ENCODE peak calls at places on chromosomes 5 and 9, in four cellular contexts. One of them, this sample, is unnamed.

GRCh38 chr5:133205204-133205603 is 153.4 kb downstream of the HSPA4 start:
- DNase-seq in suprapubic skin: no peak
- DNase-seq in PC-3: no peak
- DNase-seq in uterus: no peak
- DNase-seq in this sample: no peak

GRCh38 chr9:119160559-119160958 is 208.7 kb downstream of the BRINP1 start:
- DNase-seq in suprapubic skin: no peak
- DNase-seq in PC-3: no peak
- DNase-seq in uterus: no peak
- DNase-seq in this sample: no peak

GRCh38 chr5:80960531-80961375 is 590 bp downstream of the RASGRF2 start:
- DNase-seq in suprapubic skin: no peak
- DNase-seq in PC-3: no peak
- DNase-seq in uterus: no peak
- DNase-seq in this sample: peak; percentile 47

GRCh38 chr5:60207031-60207430 is 313.5 kb upstream of the PDE4D start:
- DNase-seq in suprapubic skin: no peak
- DNase-seq in PC-3: no peak
- DNase-seq in uterus: no peak
- DNase-seq in this sample: no peak

GRCh38 chr5:39427225-39427624 is 2.4 kb upstream of the DAB2 start:
- DNase-seq in suprapubic skin: no peak
- DNase-seq in PC-3: no peak
- DNase-seq in uterus: no peak
- DNase-seq in this sample: no peak

GRCh38 chr5:45454114-45454513 is 242.1 kb downstream of the HCN1 start:
- DNase-seq in suprapubic skin: no peak
- DNase-seq in PC-3: peak; percentile 61
- DNase-seq in uterus: no peak
- DNase-seq in this sample: no peak

GRCh38 chr5:166961028-166961427 is 1330.4 kb upstream of the WWC1 start:
- DNase-seq in suprapubic skin: no peak
- DNase-seq in PC-3: peak; percentile 41
- DNase-seq in uterus: no peak
- DNase-seq in this sample: no peak

GRCh38 chr9:123369296-123369695 is 13.3 kb downstream of the CRB2 start:
- DNase-seq in suprapubic skin: no peak
- DNase-seq in PC-3: no peak
- DNase-seq in uterus: no peak
- DNase-seq in this sample: no peak

GRCh38 chr9:83060557-83060956 is 2.4 kb downstream of the RASEF start:
- DNase-seq in suprapubic skin: no peak
- DNase-seq in PC-3: peak; percentile 32
- DNase-seq in uterus: no peak
- DNase-seq in this sample: no peak

GRCh38 chr9:87620727-87621322 is 105.1 kb upstream of the CTSL start:
- DNase-seq in suprapubic skin: no peak
- DNase-seq in PC-3: no peak
- DNase-seq in uterus: no peak
- DNase-seq in this sample: no peak

GRCh38 chr9:89179920-89180667 is 1.5 kb upstream of the SHC3 start:
- DNase-seq in suprapubic skin: peak; percentile 93
- DNase-seq in PC-3: peak; percentile 93
- DNase-seq in uterus: peak; percentile 89
- DNase-seq in this sample: peak; percentile 91

GRCh38 chr5:135364416-135365262 is 34.4 kb downstream of the MACROH2A1 start:
- DNase-seq in suprapubic skin: no peak
- DNase-seq in PC-3: peak; percentile 21
- DNase-seq in uterus: no peak
- DNase-seq in this sample: peak; percentile 74

GRCh38 chr9:86168256-86168655 is 68.9 kb upstream of the GOLM1 start:
- DNase-seq in suprapubic skin: no peak
- DNase-seq in PC-3: no peak
- DNase-seq in uterus: no peak
- DNase-seq in this sample: no peak

GRCh38 chr9:27377147-27377807 is 80.3 kb upstream of the EQTN start:
- DNase-seq in suprapubic skin: no peak
- DNase-seq in PC-3: peak; percentile 38
- DNase-seq in uterus: no peak
- DNase-seq in this sample: no peak

GRCh38 chr9:136017813-136018190 is 56.6 kb upstream of the UBAC1 start:
- DNase-seq in suprapubic skin: no peak
- DNase-seq in PC-3: no peak
- DNase-seq in uterus: no peak
- DNase-seq in this sample: no peak

GRCh38 chr5:162573758-162574157 is 506.2 kb downstream of the GABRG2 start:
- DNase-seq in suprapubic skin: no peak
- DNase-seq in PC-3: no peak
- DNase-seq in uterus: no peak
- DNase-seq in this sample: no peak

GRCh38 chr5:157088342-157088990 is 20.4 kb downstream of the HAVCR2 start:
- DNase-seq in suprapubic skin: no peak
- DNase-seq in PC-3: no peak
- DNase-seq in uterus: no peak
- DNase-seq in this sample: no peak

GRCh38 chr5:157086751-157087359 is 22.0 kb downstream of the HAVCR2 start:
- DNase-seq in suprapubic skin: no peak
- DNase-seq in PC-3: no peak
- DNase-seq in uterus: no peak
- DNase-seq in this sample: no peak

GRCh38 chr5:157080291-157080690 is 21.4 kb upstream of the HAVCR1 start:
- DNase-seq in suprapubic skin: no peak
- DNase-seq in PC-3: no peak
- DNase-seq in uterus: no peak
- DNase-seq in this sample: no peak

GRCh38 chr5:157085930-157086329 is 22.9 kb downstream of the HAVCR2 start:
- DNase-seq in suprapubic skin: no peak
- DNase-seq in PC-3: no peak
- DNase-seq in uterus: no peak
- DNase-seq in this sample: no peak
- H3K4me1 ChIP-seq in suprapubic skin: no peaks in the 10 kb centered on the region
- H3K4me1 ChIP-seq in PC-3: no peaks in the 10 kb centered on the region
- H3K4me1 ChIP-seq in uterus: no peaks in the 10 kb centered on the region
- H3K4me1 ChIP-seq in this sample: no peaks in the 10 kb centered on the region

GRCh38 chr9:115132648-115133047 is 14.7 kb upstream of the TNC start:
- DNase-seq in suprapubic skin: no peak
- DNase-seq in PC-3: no peak
- DNase-seq in uterus: no peak
- DNase-seq in this sample: no peak
- H3K4me3 ChIP-seq in suprapubic skin: no peak overlapping the region
- H3K4me3 ChIP-seq in PC-3: no peak overlapping the region
- H3K4me3 ChIP-seq in uterus: no peak overlapping the region
- H3K4me3 ChIP-seq in this sample: no peak overlapping the region

GRCh38 chr9:137739371-137739915 is 120.6 kb downstream of the EHMT1 start:
- DNase-seq in suprapubic skin: no peak
- DNase-seq in PC-3: no peak
- DNase-seq in uterus: no peak
- DNase-seq in this sample: no peak
- H3K4me1 ChIP-seq in suprapubic skin: peaks cover 7% of the 10 kb centered on the region
- H3K4me1 ChIP-seq in PC-3: no peaks in the 10 kb centered on the region
- H3K4me1 ChIP-seq in uterus: peaks cover 5% of the 10 kb centered on the region
- H3K4me1 ChIP-seq in this sample: no peaks in the 10 kb centered on the region

GRCh38 chr5:55994502-55994997 is at the start of gene IL6ST:
- DNase-seq in suprapubic skin: peak; percentile 89
- DNase-seq in PC-3: peak; percentile 49
- DNase-seq in uterus: no peak
- DNase-seq in this sample: peak; percentile 69
- H3K4me3 ChIP-seq in suprapubic skin: peak within 1 kb of the TSS; percentile 98
- H3K4me3 ChIP-seq in PC-3: peak within 1 kb of the TSS; percentile 98
- H3K4me3 ChIP-seq in uterus: peak within 1 kb of the TSS; percentile 80
- H3K4me3 ChIP-seq in this sample: peak within 1 kb of the TSS; percentile 85

DNA sequence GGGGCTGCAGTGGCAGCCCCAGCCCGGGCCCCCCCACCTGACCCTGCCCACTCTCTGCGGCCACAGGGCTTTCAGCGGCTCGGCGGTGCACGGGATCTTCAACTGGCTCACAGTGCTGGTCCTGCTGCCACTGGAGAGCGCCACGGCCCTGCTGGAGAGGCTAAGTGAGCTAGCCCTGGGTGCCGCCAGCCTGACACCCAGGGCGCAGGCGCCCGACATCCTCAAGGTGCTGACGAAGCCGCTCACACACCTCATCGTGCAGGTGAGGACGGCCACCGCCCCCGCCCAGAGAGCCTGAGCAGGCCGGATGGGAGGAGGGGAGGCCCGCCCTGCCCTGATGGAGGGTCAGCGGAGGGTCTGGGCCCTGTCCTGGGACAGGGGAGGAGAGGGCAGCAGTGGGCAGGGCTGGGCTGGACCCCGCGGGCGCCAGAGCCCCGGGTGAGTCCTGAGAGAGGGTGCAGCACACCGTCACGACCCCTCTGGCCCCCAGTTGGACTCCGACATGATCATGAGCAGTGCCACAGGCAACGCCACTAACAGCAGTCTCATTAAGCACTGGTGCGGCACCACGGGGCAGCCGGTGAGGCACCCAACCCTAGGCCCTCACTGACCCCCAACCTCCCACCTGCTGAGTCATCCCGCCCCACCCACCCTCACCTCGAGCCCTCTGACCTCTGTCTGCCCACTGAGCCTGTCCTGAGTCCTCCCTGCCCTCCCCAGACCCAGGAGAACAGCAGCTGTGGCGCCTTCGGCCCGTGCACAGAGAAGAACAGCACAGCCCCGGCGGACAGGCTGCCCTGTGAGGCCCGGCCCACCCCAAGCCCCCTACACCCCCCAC is 2.7 kb downstream of the SLC34A3 start:
- DNase-seq in suprapubic skin: no peak
- DNase-seq in PC-3: no peak
- DNase-seq in uterus: no peak
- DNase-seq in this sample: no peak
- H3K4me1 ChIP-seq in suprapubic skin: peaks cover 26% of the 10 kb centered on the region
- H3K4me1 ChIP-seq in PC-3: peaks cover 16% of the 10 kb centered on the region
- H3K4me1 ChIP-seq in uterus: peaks cover 9% of the 10 kb centered on the region
- H3K4me1 ChIP-seq in this sample: peaks cover 29% of the 10 kb centered on the region

GRCh38 chr9:8857330-8858249 is 1058.0 kb upstream of the DMAC1 start:
- DNase-seq in suprapubic skin: peak; percentile 55
- DNase-seq in PC-3: no peak
- DNase-seq in uterus: peak; percentile 57
- DNase-seq in this sample: peak; percentile 86
- H3K4me3 ChIP-seq in suprapubic skin: peak overlapping the region; percentile 54
- H3K4me3 ChIP-seq in PC-3: peak overlapping the region; percentile 56
- H3K4me3 ChIP-seq in uterus: peak overlapping the region; percentile 40
- H3K4me3 ChIP-seq in this sample: peak overlapping the region; percentile 60

DNA sequence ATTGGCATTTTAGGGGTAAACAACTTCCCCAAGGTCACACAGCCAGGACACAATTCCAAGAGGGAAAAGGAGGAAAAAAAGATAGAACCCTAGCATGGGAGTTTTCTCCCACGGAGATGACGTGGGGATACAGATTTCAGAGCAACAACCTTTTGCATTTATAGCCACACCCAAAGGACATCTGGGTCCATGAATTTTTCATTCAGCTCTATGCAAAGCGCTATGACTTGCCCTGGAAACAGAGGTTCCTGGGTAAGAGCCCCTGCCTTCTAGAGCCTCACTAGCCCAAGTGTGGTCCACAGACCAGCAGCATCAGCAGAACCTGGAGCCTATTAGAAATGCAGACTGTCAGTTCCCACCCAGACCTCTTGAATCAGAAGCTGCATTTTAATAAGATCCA is 17.5 kb upstream of the ADAM19 start:
- DNase-seq in suprapubic skin: no peak
- DNase-seq in PC-3: no peak
- DNase-seq in uterus: no peak
- DNase-seq in this sample: no peak
- H3K4me1 ChIP-seq in suprapubic skin: no peaks in the 10 kb centered on the region
- H3K4me1 ChIP-seq in PC-3: peaks cover 10% of the 10 kb centered on the region
- H3K4me1 ChIP-seq in uterus: no peaks in the 10 kb centered on the region
- H3K4me1 ChIP-seq in this sample: no peaks in the 10 kb centered on the region

GRCh38 chr9:100087218-100087617 is 11.6 kb downstream of the ERP44 start:
- DNase-seq in suprapubic skin: no peak
- DNase-seq in PC-3: peak; percentile 64
- DNase-seq in uterus: no peak
- DNase-seq in this sample: no peak
- H3K4me3 ChIP-seq in suprapubic skin: no peak overlapping the region
- H3K4me3 ChIP-seq in PC-3: no peak overlapping the region
- H3K4me3 ChIP-seq in uterus: no peak overlapping the region
- H3K4me3 ChIP-seq in this sample: no peak overlapping the region